ENCODE peak calls at places on chromosomes 12 and 14, in eight cellular contexts. U is Calu3, Z is neural progenitor cell, C is HL-60, Y is A549, B is upper lobe of right lung, W is HFFc6, E is brain microvascular endothelial cell. K is an unnamed sample.

GRCh38 chr14:32761381-32761968 is 177.2 kb upstream of the NPAS3 start:
- DNase-seq in U (no peak), Z (peak), C (no peak), Y (no peak), B (no peak), W (peak), E (peak), K (peak)

GRCh38 chr14:23831591-23831990 is 122.0 kb upstream of the DHRS4 start:
- DNase-seq in U (no peak), Z (no peak), C (peak), Y (no peak), B (no peak), W (no peak), E (no peak), K (no peak)

GRCh38 chr12:7637641-7638040 is 28.1 kb downstream of the APOBEC1 start:
- DNase-seq in U (no peak), Z (no peak), C (no peak), Y (no peak), B (no peak), W (no peak), E (no peak), K (no peak)

GRCh38 chr12:48202766-48203165 is 326 bp downstream of the OR10AD1 start:
- DNase-seq in U (no peak), Z (no peak), C (no peak), Y (no peak), B (no peak), W (no peak), E (no peak), K (no peak)

GRCh38 chr14:88804035-88804434 is 11.3 kb upstream of the EML5 start:
- DNase-seq in U (no peak), Z (no peak), C (no peak), Y (no peak), B (no peak), W (peak), E (no peak), K (no peak)

GRCh38 chr12:109088818-109089217 is 4.5 kb downstream of the ALKBH2 start:
- DNase-seq in U (no peak), Z (no peak), C (no peak), Y (no peak), B (no peak), W (no peak), E (no peak), K (no peak)

GRCh38 chr12:111842556-111843396 is 748 bp downstream of the MAPKAPK5 start:
- DNase-seq in U (peak), Z (peak), C (peak), Y (peak), B (no peak), W (no peak), E (no peak), K (peak)

GRCh38 chr14:102187583-102188001 is 47.9 kb downstream of the WDR20 start:
- DNase-seq in U (no peak), Z (no peak), C (no peak), Y (no peak), B (no peak), W (no peak), E (no peak), K (no peak)

GRCh38 chr12:121697093-121697698 is 15.4 kb upstream of the TMEM120B start:
- DNase-seq in U (peak), Z (peak), C (no peak), Y (peak), B (no peak), W (peak), E (no peak), K (peak)

GRCh38 chr14:23437142-23438129 is 2.0 kb upstream of the MYH7 start:
- DNase-seq in U (no peak), Z (no peak), C (no peak), Y (no peak), B (no peak), W (no peak), E (no peak), K (no peak)

GRCh38 chr14:91415794-91416743 is 1.6 kb downstream of the CCDC88C start:
- DNase-seq in U (no peak), Z (no peak), C (no peak), Y (no peak), B (no peak), W (no peak), E (no peak), K (peak)

GRCh38 chr12:66014818-66015217 is 115.7 kb downstream of the LLPH start:
- DNase-seq in U (no peak), Z (no peak), C (no peak), Y (peak), B (no peak), W (peak), E (no peak), K (peak)

GRCh38 chr12:108641446-108642268 is 8.0 kb upstream of the SELPLG start:
- DNase-seq in U (no peak), Z (no peak), C (no peak), Y (no peak), B (no peak), W (no peak), E (no peak), K (no peak)

GRCh38 chr12:73863541-73863940 is 674.1 kb upstream of the ATXN7L3B start:
- DNase-seq in U (no peak), Z (no peak), C (no peak), Y (peak), B (no peak), W (peak), E (peak), K (peak)

GRCh38 chr12:60148831-60149230 is 553.0 kb downstream of the SLC16A7 start:
- DNase-seq in U (peak), Z (no peak), C (no peak), Y (peak), B (no peak), W (peak), E (peak), K (peak)

GRCh38 chr12:106767954-106768501 is 6.5 kb upstream of the RIC8B start:
- DNase-seq in U (peak), Z (peak), C (no peak), Y (peak), B (no peak), W (no peak), E (peak), K (no peak)

GRCh38 chr12:114673169-114673833 is 10.7 kb downstream of the TBX3 start:
- DNase-seq in U (no peak), Z (peak), C (no peak), Y (no peak), B (no peak), W (peak), E (no peak), K (no peak)

GRCh38 chr14:57031474-57031873 is 221.2 kb upstream of the OTX2 start:
- DNase-seq in U (no peak), Z (no peak), C (no peak), Y (no peak), B (no peak), W (no peak), E (no peak), K (no peak)

GRCh38 chr12:12467701-12468218 is 94.9 kb downstream of the DUSP16 start:
- DNase-seq in U (no peak), Z (no peak), C (peak), Y (no peak), B (peak), W (no peak), E (no peak), K (no peak)

GRCh38 chr12:42135264-42135814 is 9.3 kb downstream of the GXYLT1 start:
- DNase-seq in U (no peak), Z (no peak), C (no peak), Y (no peak), B (no peak), W (peak), E (peak), K (no peak)

GRCh38 chr12:66240106-66240820 is 51.2 kb downstream of the IRAK3 start:
- DNase-seq in U (no peak), Z (no peak), C (peak), Y (no peak), B (no peak), W (no peak), E (no peak), K (no peak)

DNA sequence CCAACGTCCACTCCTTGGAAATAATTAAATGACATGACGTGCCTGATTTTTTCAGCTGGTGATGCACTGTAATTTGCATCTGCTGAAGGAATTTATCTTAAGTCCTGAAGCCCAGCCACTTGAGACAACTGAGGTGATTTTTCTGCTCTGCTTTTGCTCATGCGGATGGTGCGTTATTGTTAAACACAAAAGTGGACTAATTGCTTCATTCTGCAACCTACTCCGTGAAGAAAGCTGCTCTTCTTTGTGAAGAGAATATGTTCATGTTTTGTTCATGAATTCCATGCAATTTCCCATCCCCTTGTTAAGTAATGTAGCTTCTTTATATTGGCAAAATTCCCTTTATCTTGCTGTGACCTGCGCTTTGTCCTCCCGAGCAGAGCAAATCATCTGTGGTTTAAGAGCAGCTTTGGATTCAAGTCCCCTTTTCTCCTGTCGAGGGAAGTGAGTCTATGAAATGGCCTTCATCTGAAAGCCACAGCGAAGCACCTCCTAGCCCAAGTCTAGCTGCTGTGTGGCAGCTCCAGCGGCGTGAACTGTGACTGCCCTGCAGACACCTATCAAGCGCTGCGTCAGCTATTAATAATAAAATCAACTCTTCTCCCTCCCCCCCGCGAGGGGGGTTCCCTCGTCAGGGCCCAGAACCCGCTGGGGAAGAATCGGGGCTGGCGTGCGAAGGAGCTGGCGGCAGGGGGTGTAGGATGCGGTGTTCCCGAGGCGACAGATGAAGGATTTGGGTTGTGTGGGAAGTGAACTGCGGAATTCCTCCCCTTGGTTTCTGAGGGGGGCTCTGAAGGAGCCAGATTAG is 867 bp upstream of the ATP2A2 start:
- DNase-seq in U (peak), Z (peak), C (no peak), Y (peak), B (no peak), W (no peak), E (peak), K (peak)
- TF ChIP-seq CTCF in U (no peak), Z (no peak), C (no peak), Y (no peak), B (no peak), W (peak), E (no peak), K (no peak)

GRCh38 chr12:125451408-125451807 is 386.2 kb downstream of the AACS start:
- DNase-seq in U (no peak), Z (no peak), C (no peak), Y (no peak), B (no peak), W (no peak), E (no peak), K (no peak)

GRCh38 chr12:125453751-125454150 is 388.5 kb downstream of the AACS start:
- DNase-seq in U (no peak), Z (peak), C (no peak), Y (no peak), B (no peak), W (no peak), E (no peak), K (no peak)

GRCh38 chr12:125454786-125455450 is 389.7 kb downstream of the AACS start:
- DNase-seq in U (no peak), Z (peak), C (no peak), Y (no peak), B (no peak), W (no peak), E (no peak), K (no peak)

GRCh38 chr12:125455556-125455955 is 390.3 kb downstream of the AACS start:
- DNase-seq in U (no peak), Z (peak), C (no peak), Y (no peak), B (no peak), W (no peak), E (no peak), K (no peak)
- TF ChIP-seq CTCF in U (no peak), Z (peak), C (no peak), Y (no peak), B (no peak), W (no peak), E (no peak), K (no peak)

GRCh38 chr14:73777420-73777819 is 63.2 kb upstream of the PNMA1 start:
- DNase-seq in U (no peak), Z (peak), C (no peak), Y (no peak), B (no peak), W (no peak), E (no peak), K (no peak)
- TF ChIP-seq CTCF in U (no peak), Z (peak), C (no peak), Y (no peak), B (peak), W (no peak), E (no peak), K (no peak)

GRCh38 chr12:84397846-84398245 is 514.8 kb downstream of the SLC6A15 start:
- DNase-seq in U (no peak), Z (no peak), C (no peak), Y (no peak), B (no peak), W (no peak), E (no peak), K (no peak)

GRCh38 chr12:84397279-84397678 is 515.3 kb downstream of the SLC6A15 start:
- DNase-seq in U (no peak), Z (no peak), C (no peak), Y (no peak), B (no peak), W (no peak), E (no peak), K (peak)
- TF ChIP-seq CTCF in U (peak), Z (peak), C (no peak), Y (no peak), B (peak), W (peak), E (no peak), K (peak)